ENCODE peak calls at places on chromosomes 16 and 17, in six cellular contexts. N, U, F, D, K and I are unnamed samples.

GRCh38 chr16:81779540-81780320 is 639 bp downstream of the PLCG2 start:
- DNase-seq in D (no peak), U (no peak), K (peak; percentile 48), F (no peak), N (no peak), I (no peak)

GRCh38 chr17:83187782-83188311 is 108.4 kb downstream of the METRNL start:
- DNase-seq in K (no peak), D (no peak), F (no peak), U (no peak), N (no peak), I (no peak)

GRCh38 chr17:63701477-63702222 is 1.7 kb upstream of the LIMD2 start:
- DNase-seq in K (no peak), N (no peak), F (no peak), U (no peak), D (no peak), I (no peak)

GRCh38 chr16:31157136-31157535 is 7.3 kb upstream of the PRSS36 start:
- DNase-seq in N (no peak), D (no peak), F (no peak), K (no peak), U (no peak), I (no peak)

GRCh38 chr17:75628425-75628824 is 4.8 kb upstream of the SMIM5 start:
- DNase-seq in N (no peak), K (no peak), F (no peak), D (no peak), U (no peak), I (no peak)

GRCh38 chr17:2580641-2581040 is 12.8 kb upstream of the PAFAH1B1 start:
- DNase-seq in N (no peak), K (no peak), U (no peak), F (no peak), D (no peak), I (no peak)

GRCh38 chr16:53482123-53482522 is 20.9 kb downstream of the AKTIP start:
- DNase-seq in U (peak; percentile 31), F (no peak), D (no peak), N (no peak), K (no peak), I (no peak)

GRCh38 chr17:4189280-4189679 is 46.3 kb downstream of the CYB5D2 start:
- DNase-seq in D (no peak), F (no peak), N (no peak), K (no peak), U (no peak), I (no peak)

GRCh38 chr16:3879887-3880564 is 487 bp downstream of the CREBBP start:
- DNase-seq in N (no peak), F (peak; percentile 74), K (peak; percentile 27), D (no peak), U (peak; percentile 64), I (no peak)

GRCh38 chr17:58575511-58575910 is 61.1 kb upstream of the MTMR4 start:
- DNase-seq in N (peak; percentile 9), D (peak; percentile 6), F (no peak), U (peak; percentile 78), K (no peak), I (peak; percentile 15)

GRCh38 chr16:62752837-62753236 is 716.6 kb upstream of the CDH8 start:
- DNase-seq in K (no peak), U (no peak), F (no peak), D (no peak), N (no peak), I (no peak)

GRCh38 chr16:85616608-85617311 is 3.6 kb downstream of the GSE1 start:
- DNase-seq in F (peak; percentile 72), U (peak; percentile 35), K (no peak), D (no peak), N (no peak), I (no peak)

GRCh38 chr17:10821062-10821461 is 16.8 kb downstream of the PIRT start:
- DNase-seq in K (no peak), D (no peak), N (no peak), U (no peak), F (no peak), I (no peak)

GRCh38 chr17:80720624-80721577 is 176.3 kb downstream of the RPTOR start:
- DNase-seq in D (peak; percentile 13), K (peak; percentile 74), N (no peak), U (peak; percentile 83), F (no peak), I (peak; percentile 57)

GRCh38 chr16:57446530-57447141 is 549 bp downstream of the CIAPIN1 start:
- DNase-seq in K (peak; percentile 35), N (no peak), U (peak; percentile 26), D (no peak), F (peak; percentile 34), I (no peak)

GRCh38 chr17:17372856-17373520 is 69.8 kb downstream of the NT5M start:
- DNase-seq in D (no peak), N (no peak), U (no peak), F (no peak), K (no peak), I (no peak)

GRCh38 chr16:79146-80054 is 1.4 kb downstream of the MPG start:
- DNase-seq in D (no peak), N (no peak), K (no peak), U (peak; percentile 40), F (no peak), I (no peak)

GRCh38 chr16:57115504-57116182 is 23.3 kb downstream of the CPNE2 start:
- DNase-seq in K (no peak), U (peak; percentile 89), F (peak; percentile 84), D (peak; percentile 74), N (no peak), I (no peak)

GRCh38 chr16:5882087-5882661 is 784.6 kb upstream of the EEF2KMT start:
- DNase-seq in N (no peak), U (no peak), K (no peak), F (no peak), D (no peak), I (no peak)

GRCh38 chr16:74201561-74201960 is 95.1 kb upstream of the PSMD7 start:
- DNase-seq in D (no peak), N (no peak), K (no peak), F (peak; percentile 83), U (no peak), I (no peak)

GRCh38 chr17:43908111-43908721 is 880 bp upstream of the MPP2 start:
- DNase-seq in F (peak; percentile 68), K (peak; percentile 77), U (peak; percentile 72), D (no peak), N (peak; percentile 23), I (no peak)

GRCh38 chr17:35895602-35896001 is 15.4 kb upstream of the CCL5 start:
- DNase-seq in N (no peak), U (peak; percentile 64), K (no peak), F (no peak), D (no peak), I (no peak)

GRCh38 chr17:47703191-47703591 is 9.2 kb downstream of the TBKBP1 start:
- DNase-seq in K (no peak), U (no peak), N (no peak), F (no peak), D (no peak), I (no peak)

GRCh38 chr16:2486645-2487516 is 12.0 kb downstream of the TBC1D24 start:
- DNase-seq in N (no peak), D (no peak), F (no peak), U (peak; percentile 31), K (no peak), I (no peak)

GRCh38 chr16:2953706-2954105 is 10.4 kb upstream of the KREMEN2 start:
- DNase-seq in N (no peak), U (no peak), K (no peak), F (no peak), D (no peak), I (no peak)

GRCh38 chr16:76583466-76583865 is 306.3 kb downstream of the CNTNAP4 start:
- DNase-seq in K (no peak), F (peak; percentile 74), U (peak; percentile 0), N (no peak), D (peak; percentile 39), I (no peak)

GRCh38 chr16:81060576-81061306 is 16.3 kb downstream of the C16orf46 start:
- DNase-seq in F (no peak), D (no peak), K (no peak), N (no peak), U (no peak), I (no peak)

GRCh38 chr17:19322129-19322505 is 40.4 kb downstream of the B9D1 start:
- DNase-seq in D (no peak), N (no peak), F (no peak), U (no peak), K (no peak), I (no peak)

GRCh38 chr16:72517154-72517553 is 345.2 kb upstream of the PMFBP1 start:
- DNase-seq in F (no peak), D (no peak), N (no peak), K (no peak), U (no peak), I (no peak)
- TF ChIP-seq CTCF in F (no peak), D (no peak), N (no peak), K (no peak), U (no peak), I (no peak)

GRCh38 chr17:77428020-77428781 is 287.4 kb downstream of the SEC14L1 start:
- DNase-seq in U (no peak), K (no peak), F (no peak), D (no peak), N (no peak), I (no peak)
- H3K4me3 ChIP-seq in U (no peak overlapping the region), K (no peak overlapping the region), F (no peak overlapping the region), D (no peak overlapping the region), N (no peak overlapping the region), I (no peak overlapping the region)

GRCh38 chr16:68367891-68368601 is 57.2 kb downstream of the PRMT7 start:
- DNase-seq in U (no peak), K (no peak), D (no peak), F (no peak), N (no peak), I (no peak)

GRCh38 chr16:68366062-68366461 is 55.2 kb downstream of the PRMT7 start:
- DNase-seq in F (no peak), U (no peak), N (no peak), D (no peak), K (no peak), I (no peak)

GRCh38 chr16:68367440-68367839 is 56.6 kb downstream of the PRMT7 start:
- DNase-seq in U (no peak), F (no peak), N (no peak), D (no peak), K (no peak), I (no peak)

GRCh38 chr16:68368602-68368944 is 57.8 kb downstream of the PRMT7 start:
- DNase-seq in N (no peak), U (no peak), D (no peak), F (no peak), K (no peak), I (no peak)

GRCh38 chr16:68367034-68367433 is 56.2 kb downstream of the PRMT7 start:
- DNase-seq in K (peak; percentile 58), D (no peak), U (peak; percentile 64), F (peak; percentile 58), N (no peak), I (no peak)
- TF ChIP-seq CTCF in K (peak; percentile 48), D (peak; percentile 52), U (peak; percentile 69), F (peak; percentile 66), N (peak; percentile 48), I (peak; percentile 41)

DNA sequence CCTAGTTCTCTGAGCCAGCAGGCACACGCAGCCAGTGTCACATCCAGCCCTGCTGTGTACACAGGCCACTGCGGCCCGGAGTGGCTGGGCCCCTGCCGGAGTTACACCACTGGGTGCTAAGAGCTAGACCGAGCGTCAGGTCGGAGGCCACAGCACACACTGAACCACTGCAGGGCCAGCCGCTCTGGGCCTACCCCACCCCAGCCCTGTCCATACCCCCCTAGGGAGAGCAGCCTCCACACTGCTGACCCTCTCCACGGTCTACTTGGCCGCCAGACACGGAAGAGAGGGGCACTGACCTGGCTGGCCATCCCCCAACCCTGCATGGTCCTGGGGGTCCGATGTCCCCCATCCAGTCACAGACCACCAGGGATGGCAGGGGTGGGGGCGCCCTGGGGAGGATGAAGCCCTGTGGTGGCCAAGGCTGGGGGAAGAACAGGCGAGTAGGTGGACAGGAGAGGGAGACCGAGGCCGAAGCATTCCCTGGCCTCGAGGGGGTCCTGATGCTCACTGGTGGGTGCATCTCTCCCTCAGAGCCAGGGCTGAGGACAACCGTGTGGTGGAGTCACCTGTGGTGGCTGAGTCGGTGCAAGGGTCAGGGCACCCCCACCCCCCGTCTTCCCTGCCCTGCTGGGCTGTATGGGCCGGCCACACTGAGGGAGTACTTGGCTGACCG is 34.9 kb upstream of the ZC3H18 start:
- DNase-seq in K (no peak), U (no peak), D (no peak), N (no peak), F (no peak), I (no peak)
- H3K4me3 ChIP-seq in K (peak overlapping the region; percentile 91), U (peak overlapping the region; percentile 67), D (no peak overlapping the region), N (peak overlapping the region; percentile 58), F (peak overlapping the region; percentile 44), I (peak overlapping the region; percentile 53)